ENCODE peak calls at places on chromosomes 5 and 9, in ten cellular contexts. H, W, K, Y, S, B, Q, X, R and T are unnamed samples. For H3K27me3, the result is how much of the 10 kb centered on the place peaks cover.

GRCh38 chr9:38707885-38708640 is 11.9 kb downstream of the FAM240B start:
- DNase-seq in H (peak), W (no peak), K (no peak), Y (no peak), S (no peak), B (no peak), Q (no peak), X (peak), R (no peak), T (no peak)

GRCh38 chr5:23385036-23385435 is 122.4 kb upstream of the PRDM9 start:
- DNase-seq in H (no peak), W (no peak), K (no peak), Y (no peak), S (no peak), B (no peak), Q (no peak), X (no peak), R (no peak), T (no peak)

GRCh38 chr9:95341262-95342011 is 23.9 kb upstream of the FANCC start:
- DNase-seq in H (no peak), W (no peak), K (no peak), Y (peak), S (no peak), B (no peak), Q (peak), X (no peak), R (no peak), T (no peak)

GRCh38 chr5:16957305-16958165 is 21.4 kb upstream of the MYO10 start:
- DNase-seq in H (no peak), W (no peak), K (no peak), Y (peak), S (no peak), B (no peak), Q (no peak), X (no peak), R (no peak), T (no peak)

GRCh38 chr9:18795947-18796705 is 236.9 kb downstream of the SAXO1 start:
- DNase-seq in H (no peak), W (no peak), K (no peak), Y (peak), S (no peak), B (no peak), Q (no peak), X (no peak), R (no peak), T (no peak)

GRCh38 chr9:81083062-81083461 is 606.3 kb downstream of the TLE1 start:
- DNase-seq in H (no peak), W (no peak), K (no peak), Y (peak), S (no peak), B (no peak), Q (no peak), X (peak), R (no peak), T (no peak)

GRCh38 chr9:108468364-108468763 is 387.4 kb downstream of the ACTL7B start:
- DNase-seq in H (peak), W (peak), K (no peak), Y (peak), S (no peak), B (no peak), Q (peak), X (peak), R (no peak), T (no peak)

GRCh38 chr5:128905225-128906110 is 59.8 kb upstream of the SLC27A6 start:
- DNase-seq in H (peak), W (no peak), K (no peak), Y (peak), S (peak), B (no peak), Q (peak), X (peak), R (peak), T (no peak)

GRCh38 chr5:62569466-62569865 is 9.2 kb upstream of the LRRC70 start:
- DNase-seq in H (no peak), W (no peak), K (no peak), Y (no peak), S (no peak), B (no peak), Q (no peak), X (no peak), R (no peak), T (no peak)

GRCh38 chr9:19493174-19493811 is 84.5 kb downstream of the ACER2 start:
- DNase-seq in H (peak), W (peak), K (peak), Y (peak), S (peak), B (peak), Q (peak), X (peak), R (peak), T (peak)

GRCh38 chr5:168471785-168472184 is 14.5 kb upstream of the RARS1 start:
- DNase-seq in H (no peak), W (no peak), K (no peak), Y (peak), S (no peak), B (no peak), Q (no peak), X (no peak), R (no peak), T (no peak)

GRCh38 chr9:78775889-78776288 is 479.0 kb downstream of the PSAT1 start:
- DNase-seq in H (no peak), W (no peak), K (no peak), Y (no peak), S (no peak), B (no peak), Q (no peak), X (peak), R (no peak), T (no peak)

GRCh38 chr5:94545870-94546625 is 72.4 kb downstream of the KIAA0825 start:
- DNase-seq in H (no peak), W (peak), K (no peak), Y (no peak), S (no peak), B (no peak), Q (peak), X (no peak), R (no peak), T (no peak)

GRCh38 chr9:74357577-74357976 is 139.6 kb upstream of the RORB start:
- DNase-seq in H (no peak), W (no peak), K (no peak), Y (no peak), S (no peak), B (no peak), Q (no peak), X (no peak), R (no peak), T (no peak)

GRCh38 chr9:87595605-87596004 is 97.9 kb downstream of the DAPK1 start:
- DNase-seq in H (no peak), W (no peak), K (no peak), Y (no peak), S (no peak), B (no peak), Q (no peak), X (no peak), R (no peak), T (no peak)

GRCh38 chr5:6686916-6687409 is 26.3 kb upstream of the TENT4A start:
- DNase-seq in H (peak), W (peak), K (no peak), Y (peak), S (peak), B (no peak), Q (no peak), X (peak), R (no peak), T (no peak)

GRCh38 chr9:114779352-114779845 is 26.4 kb downstream of the TNFSF15 start:
- DNase-seq in H (no peak), W (peak), K (no peak), Y (peak), S (no peak), B (no peak), Q (peak), X (no peak), R (peak), T (peak)

GRCh38 chr5:151093476-151093889 is 12.6 kb upstream of the TNIP1 start:
- DNase-seq in H (no peak), W (peak), K (no peak), Y (peak), S (no peak), B (no peak), Q (no peak), X (peak), R (no peak), T (peak)

GRCh38 chr9:37801287-37801850 is 772 bp downstream of the DCAF10 start:
- DNase-seq in H (no peak), W (peak), K (no peak), Y (peak), S (no peak), B (peak), Q (no peak), X (peak), R (no peak), T (no peak)

GRCh38 chr9:112447283-112447761 is 39.3 kb upstream of the KIAA1958 start:
- DNase-seq in H (no peak), W (no peak), K (no peak), Y (peak), S (no peak), B (no peak), Q (no peak), X (no peak), R (no peak), T (no peak)

GRCh38 chr9:135339378-135339973 is 140.1 kb upstream of the PPP1R26 start:
- DNase-seq in H (no peak), W (no peak), K (peak), Y (no peak), S (no peak), B (no peak), Q (no peak), X (no peak), R (no peak), T (no peak)

GRCh38 chr9:134992755-134993124 is 75.0 kb upstream of the FCN1 start:
- DNase-seq in H (no peak), W (peak), K (peak), Y (peak), S (no peak), B (no peak), Q (no peak), X (peak), R (no peak), T (no peak)

GRCh38 chr9:87547665-87548064 is 50.0 kb downstream of the DAPK1 start:
- DNase-seq in H (no peak), W (no peak), K (no peak), Y (no peak), S (peak), B (no peak), Q (no peak), X (no peak), R (no peak), T (no peak)

GRCh38 chr9:109989296-109989695 is 209.3 kb downstream of the PALM2AKAP2 start:
- DNase-seq in H (no peak), W (no peak), K (no peak), Y (peak), S (no peak), B (no peak), Q (no peak), X (no peak), R (no peak), T (no peak)

GRCh38 chr5:14187660-14188059 is 44.5 kb downstream of the TRIO start:
- DNase-seq in H (no peak), W (no peak), K (no peak), Y (no peak), S (no peak), B (no peak), Q (no peak), X (peak), R (no peak), T (no peak)

GRCh38 chr9:68551191-68551590 is 10.5 kb upstream of the TMEM252 start:
- DNase-seq in H (no peak), W (no peak), K (no peak), Y (no peak), S (no peak), B (no peak), Q (no peak), X (no peak), R (no peak), T (no peak)

GRCh38 chr5:100840364-100840763 is 62.7 kb downstream of the ST8SIA4 start:
- DNase-seq in H (no peak), W (no peak), K (no peak), Y (peak), S (no peak), B (no peak), Q (no peak), X (peak), R (no peak), T (no peak)

GRCh38 chr5:100647461-100648230 is 112.5 kb downstream of the FAM174A start:
- DNase-seq in H (no peak), W (peak), K (no peak), Y (peak), S (no peak), B (peak), Q (peak), X (peak), R (no peak), T (peak)

GRCh38 chr5:179008667-179009066 is 13.5 kb upstream of the GRM6 start:
- DNase-seq in H (no peak), W (no peak), K (no peak), Y (no peak), S (no peak), B (no peak), Q (no peak), X (no peak), R (no peak), T (no peak)

GRCh38 chr5:77128411-77129061 is 41.5 kb upstream of the ZBED3 start:
- DNase-seq in H (no peak), W (no peak), K (no peak), Y (no peak), S (no peak), B (no peak), Q (no peak), X (no peak), R (no peak), T (no peak)

GRCh38 chr5:174119386-174119785 is 73.9 kb downstream of the NSG2 start:
- DNase-seq in H (no peak), W (no peak), K (peak), Y (no peak), S (no peak), B (no peak), Q (no peak), X (no peak), R (no peak), T (no peak)

GRCh38 chr5:112186401-112186990 is 232.6 kb downstream of the EPB41L4A start:
- DNase-seq in H (no peak), W (no peak), K (no peak), Y (peak), S (peak), B (no peak), Q (no peak), X (peak), R (no peak), T (no peak)

GRCh38 chr5:77129386-77129785 is 42.3 kb upstream of the ZBED3 start:
- DNase-seq in H (peak), W (no peak), K (no peak), Y (peak), S (peak), B (no peak), Q (no peak), X (peak), R (no peak), T (no peak)

GRCh38 chr5:59116231-59116900 is 533.5 kb downstream of the RAB3C start:
- DNase-seq in H (no peak), W (no peak), K (no peak), Y (no peak), S (no peak), B (no peak), Q (no peak), X (no peak), R (no peak), T (no peak)

GRCh38 chr9:132548971-132549649 is 33.3 kb upstream of the BARHL1 start:
- DNase-seq in H (no peak), W (no peak), K (no peak), Y (no peak), S (peak), B (no peak), Q (no peak), X (peak), R (peak), T (no peak)

GRCh38 chr5:51625224-51625968 is 242.1 kb downstream of the ISL1 start:
- DNase-seq in H (no peak), W (no peak), K (no peak), Y (no peak), S (peak), B (no peak), Q (no peak), X (no peak), R (no peak), T (no peak)

GRCh38 chr9:109499631-109500120 is 1.6 kb upstream of the PTPN3 start:
- DNase-seq in H (no peak), W (peak), K (no peak), Y (peak), S (peak), B (peak), Q (peak), X (peak), R (no peak), T (no peak)

GRCh38 chr5:16238018-16238417 is 58.4 kb upstream of the MARCHF11 start:
- DNase-seq in H (no peak), W (no peak), K (no peak), Y (no peak), S (no peak), B (no peak), Q (no peak), X (no peak), R (no peak), T (no peak)

GRCh38 chr5:18141260-18141659 is 507.0 kb downstream of the TAF11L14 start:
- DNase-seq in H (no peak), W (no peak), K (no peak), Y (no peak), S (no peak), B (no peak), Q (no peak), X (no peak), R (no peak), T (no peak)

DNA sequence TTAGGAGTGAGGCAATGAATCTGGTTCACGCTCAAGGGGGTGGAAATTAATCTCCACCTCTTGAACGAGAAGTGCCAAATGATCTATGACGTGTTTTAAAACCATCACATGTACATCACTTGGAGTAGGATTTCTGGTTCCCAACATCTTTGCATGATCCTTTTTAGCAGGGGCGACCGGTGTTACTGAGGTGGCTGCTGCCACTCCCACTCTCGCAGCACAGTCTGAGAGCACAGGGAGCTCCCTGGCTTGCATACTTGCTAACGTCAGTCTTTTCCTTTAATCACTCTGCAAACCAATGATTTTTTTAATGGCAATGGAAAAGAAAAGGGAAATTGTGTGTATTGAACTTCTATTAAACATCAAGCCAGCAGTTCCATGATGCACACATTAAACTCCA is 624.4 kb downstream of the IRX1 start:
- DNase-seq in H (no peak), W (no peak), K (no peak), Y (no peak), S (no peak), B (no peak), Q (no peak), X (no peak), R (no peak), T (no peak)
- H3K27me3 ChIP-seq in H (under half), W (under half), K (under half), Y (under half), S (under half), B (under half), Q (under half), X (under half), R (under half), T (under half)

GRCh38 chr5:39116347-39116899 is 42.2 kb upstream of the RICTOR start:
- DNase-seq in H (no peak), W (no peak), K (no peak), Y (no peak), S (no peak), B (no peak), Q (no peak), X (no peak), R (no peak), T (no peak)

GRCh38 chr5:39114155-39114554 is 40.0 kb upstream of the RICTOR start:
- DNase-seq in H (no peak), W (no peak), K (no peak), Y (no peak), S (no peak), B (no peak), Q (no peak), X (no peak), R (no peak), T (no peak)

GRCh38 chr5:39115644-39116346 is 41.6 kb upstream of the RICTOR start:
- DNase-seq in H (no peak), W (no peak), K (no peak), Y (no peak), S (no peak), B (no peak), Q (no peak), X (no peak), R (no peak), T (no peak)

GRCh38 chr5:39109616-39110015 is 35.4 kb upstream of the RICTOR start:
- DNase-seq in H (no peak), W (no peak), K (no peak), Y (no peak), S (no peak), B (no peak), Q (no peak), X (no peak), R (no peak), T (no peak)

GRCh38 chr5:39113354-39113953 is 39.3 kb upstream of the RICTOR start:
- DNase-seq in H (no peak), W (no peak), K (no peak), Y (no peak), S (no peak), B (no peak), Q (no peak), X (no peak), R (no peak), T (no peak)
- H3K27me3 ChIP-seq in H (under half), W (under half), K (under half), Y (under half), S (under half), B (under half), Q (under half), X (under half), R (under half), T (under half)

GRCh38 chr5:142636093-142636492 is 49.8 kb downstream of the FGF1 start:
- DNase-seq in H (no peak), W (no peak), K (no peak), Y (peak), S (no peak), B (no peak), Q (no peak), X (no peak), R (no peak), T (no peak)
- H3K27me3 ChIP-seq in H (under half), W (under half), K (under half), Y (under half), S (under half), B (under half), Q (under half), X (under half), R (under half), T (under half)

DNA sequence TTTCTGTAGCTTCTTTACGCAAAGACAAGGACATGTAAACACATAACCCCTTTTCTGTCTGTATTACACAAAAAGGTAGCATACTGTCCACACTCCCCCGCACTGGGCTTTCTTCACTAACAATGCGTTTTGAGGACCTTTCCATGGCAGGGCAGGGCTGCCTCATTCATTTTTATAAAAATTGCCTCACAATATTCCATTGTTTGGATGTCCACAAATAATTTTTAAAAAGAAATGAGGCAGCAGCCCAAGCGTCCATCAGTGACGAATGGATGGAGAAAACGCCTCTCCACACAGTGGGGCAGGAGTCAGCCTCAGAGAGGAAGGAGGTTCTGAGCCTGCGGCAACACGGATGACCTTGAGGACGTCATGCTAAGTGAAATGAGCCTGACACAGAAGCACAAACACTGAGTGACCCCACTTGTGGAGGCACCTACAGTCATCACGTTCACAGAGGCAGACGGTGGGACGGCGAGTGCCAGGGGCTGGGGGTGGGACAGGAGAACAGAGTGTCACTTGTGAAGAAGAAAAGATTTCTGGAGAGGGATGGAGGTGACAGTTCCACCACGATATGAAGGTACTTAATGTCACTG is 67.8 kb downstream of the RASGEF1C start:
- DNase-seq in H (no peak), W (no peak), K (no peak), Y (no peak), S (no peak), B (no peak), Q (no peak), X (no peak), R (no peak), T (peak)
- H3K27me3 ChIP-seq in H (under half), W (under half), K (under half), Y (half or more), S (under half), B (half or more), Q (under half), X (under half), R (under half), T (under half)

GRCh38 chr9:136433849-136434579 is 5.6 kb downstream of the INPP5E start:
- DNase-seq in H (no peak), W (no peak), K (no peak), Y (no peak), S (no peak), B (no peak), Q (no peak), X (no peak), R (no peak), T (no peak)
- H3K27me3 ChIP-seq in H (under half), W (under half), K (under half), Y (under half), S (under half), B (under half), Q (under half), X (under half), R (under half), T (under half)

DNA sequence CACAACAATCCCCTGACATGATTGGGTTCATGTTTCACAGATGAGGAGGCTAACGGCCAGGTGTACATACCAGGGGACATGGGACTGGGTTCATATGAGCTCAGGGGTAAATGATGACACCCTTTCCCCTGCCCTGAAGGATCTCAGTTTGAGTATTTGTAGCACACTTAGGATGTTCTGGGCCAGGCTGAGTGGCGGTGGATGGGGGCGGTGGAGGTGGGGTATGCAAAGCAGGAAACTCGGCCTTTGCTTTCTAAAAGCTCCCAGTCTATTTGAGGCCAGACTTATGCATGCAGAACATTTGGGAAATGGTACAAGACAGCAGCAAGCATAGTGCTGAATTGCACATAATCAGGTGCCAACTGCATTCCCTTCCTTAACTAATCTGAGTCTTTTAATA is 5.0 kb upstream of the KCNIP1 start:
- DNase-seq in H (no peak), W (no peak), K (no peak), Y (no peak), S (no peak), B (no peak), Q (no peak), X (no peak), R (no peak), T (no peak)
- H3K27me3 ChIP-seq in H (under half), W (under half), K (under half), Y (half or more), S (under half), B (half or more), Q (under half), X (under half), R (under half), T (under half)